ENCODE peak calls at places on chromosome 5, in ten cellular contexts. One of them, this sample, is unnamed.

GRCh38 chr5:132429451-132430440 is 60.2 kb downstream of the SLC22A5 start:
- DNase-seq in SW 1271: no peak
- DNase-seq in activated CD8-positive, alpha-beta memory T cell treated with anti-CD3 and anti-CD28 coated beads for 24 hours: peak; percentile 53
- DNase-seq in neuronal stem cell: no peak
- DNase-seq in GM20000: no peak
- DNase-seq in effector CD4-positive, alpha-beta T cell: no peak
- DNase-seq in GM10248: no peak
- DNase-seq in globus pallidus: no peak
- DNase-seq in activated CD4-positive, alpha-beta T cell treated with anti-CD3 and anti-CD28 coated beads for 4 hours: no peak
- DNase-seq in activated CD8-positive, alpha-beta T cell treated with anti-CD3 and anti-CD28 coated beads, Interleukin-2, amount 10 ng/mL, durations not matched to agents 7 days and 5 days: no peak
- DNase-seq in this sample: no peak

GRCh38 chr5:110031402-110032140 is 341.8 kb downstream of the MAN2A1 start:
- DNase-seq in activated CD8-positive, alpha-beta memory T cell treated with anti-CD3 and anti-CD28 coated beads for 24 hours: no peak
- DNase-seq in GM10248: no peak
- DNase-seq in SW 1271: no peak
- DNase-seq in globus pallidus: no peak
- DNase-seq in neuronal stem cell: no peak
- DNase-seq in effector CD4-positive, alpha-beta T cell: no peak
- DNase-seq in activated CD8-positive, alpha-beta T cell treated with anti-CD3 and anti-CD28 coated beads, Interleukin-2, amount 10 ng/mL, durations not matched to agents 7 days and 5 days: no peak
- DNase-seq in GM20000: no peak
- DNase-seq in activated CD4-positive, alpha-beta T cell treated with anti-CD3 and anti-CD28 coated beads for 4 hours: peak; percentile 8
- DNase-seq in this sample: no peak

GRCh38 chr5:180395540-180396274 is 42.6 kb upstream of the GFPT2 start:
- DNase-seq in activated CD8-positive, alpha-beta memory T cell treated with anti-CD3 and anti-CD28 coated beads for 24 hours: no peak
- DNase-seq in GM10248: no peak
- DNase-seq in effector CD4-positive, alpha-beta T cell: no peak
- DNase-seq in globus pallidus: no peak
- DNase-seq in activated CD4-positive, alpha-beta T cell treated with anti-CD3 and anti-CD28 coated beads for 4 hours: no peak
- DNase-seq in neuronal stem cell: no peak
- DNase-seq in SW 1271: no peak
- DNase-seq in GM20000: no peak
- DNase-seq in activated CD8-positive, alpha-beta T cell treated with anti-CD3 and anti-CD28 coated beads, Interleukin-2, amount 10 ng/mL, durations not matched to agents 7 days and 5 days: no peak
- DNase-seq in this sample: no peak

GRCh38 chr5:32710335-32710858 is 724 bp upstream of the NPR3 start:
- DNase-seq in SW 1271: no peak
- DNase-seq in activated CD4-positive, alpha-beta T cell treated with anti-CD3 and anti-CD28 coated beads for 4 hours: no peak
- DNase-seq in neuronal stem cell: peak; percentile 51
- DNase-seq in activated CD8-positive, alpha-beta T cell treated with anti-CD3 and anti-CD28 coated beads, Interleukin-2, amount 10 ng/mL, durations not matched to agents 7 days and 5 days: no peak
- DNase-seq in effector CD4-positive, alpha-beta T cell: no peak
- DNase-seq in GM10248: peak; percentile 32
- DNase-seq in globus pallidus: no peak
- DNase-seq in activated CD8-positive, alpha-beta memory T cell treated with anti-CD3 and anti-CD28 coated beads for 24 hours: peak; percentile 64
- DNase-seq in GM20000: peak; percentile 35
- DNase-seq in this sample: no peak

GRCh38 chr5:124289641-124290201 is 456.7 kb downstream of the ZNF608 start:
- DNase-seq in activated CD8-positive, alpha-beta T cell treated with anti-CD3 and anti-CD28 coated beads, Interleukin-2, amount 10 ng/mL, durations not matched to agents 7 days and 5 days: no peak
- DNase-seq in GM10248: no peak
- DNase-seq in activated CD8-positive, alpha-beta memory T cell treated with anti-CD3 and anti-CD28 coated beads for 24 hours: no peak
- DNase-seq in neuronal stem cell: no peak
- DNase-seq in SW 1271: no peak
- DNase-seq in activated CD4-positive, alpha-beta T cell treated with anti-CD3 and anti-CD28 coated beads for 4 hours: no peak
- DNase-seq in effector CD4-positive, alpha-beta T cell: no peak
- DNase-seq in globus pallidus: peak; percentile 66
- DNase-seq in GM20000: no peak
- DNase-seq in this sample: no peak

GRCh38 chr5:87829214-87829551 is 416.5 kb upstream of the CCNH start:
- DNase-seq in GM20000: no peak
- DNase-seq in SW 1271: no peak
- DNase-seq in globus pallidus: no peak
- DNase-seq in activated CD8-positive, alpha-beta T cell treated with anti-CD3 and anti-CD28 coated beads, Interleukin-2, amount 10 ng/mL, durations not matched to agents 7 days and 5 days: no peak
- DNase-seq in activated CD8-positive, alpha-beta memory T cell treated with anti-CD3 and anti-CD28 coated beads for 24 hours: no peak
- DNase-seq in GM10248: no peak
- DNase-seq in effector CD4-positive, alpha-beta T cell: no peak
- DNase-seq in activated CD4-positive, alpha-beta T cell treated with anti-CD3 and anti-CD28 coated beads for 4 hours: no peak
- DNase-seq in neuronal stem cell: no peak
- DNase-seq in this sample: no peak

GRCh38 chr5:14174235-14174636 is 31.1 kb downstream of the TRIO start:
- DNase-seq in neuronal stem cell: no peak
- DNase-seq in activated CD8-positive, alpha-beta memory T cell treated with anti-CD3 and anti-CD28 coated beads for 24 hours: no peak
- DNase-seq in SW 1271: no peak
- DNase-seq in effector CD4-positive, alpha-beta T cell: no peak
- DNase-seq in globus pallidus: no peak
- DNase-seq in GM10248: no peak
- DNase-seq in activated CD4-positive, alpha-beta T cell treated with anti-CD3 and anti-CD28 coated beads for 4 hours: no peak
- DNase-seq in activated CD8-positive, alpha-beta T cell treated with anti-CD3 and anti-CD28 coated beads, Interleukin-2, amount 10 ng/mL, durations not matched to agents 7 days and 5 days: no peak
- DNase-seq in GM20000: no peak
- DNase-seq in this sample: no peak

GRCh38 chr5:40755093-40755406 is 711 bp downstream of the TTC33 start:
- DNase-seq in effector CD4-positive, alpha-beta T cell: peak; percentile 51
- DNase-seq in activated CD4-positive, alpha-beta T cell treated with anti-CD3 and anti-CD28 coated beads for 4 hours: peak; percentile 62
- DNase-seq in SW 1271: peak; percentile 68
- DNase-seq in GM10248: peak; percentile 76
- DNase-seq in globus pallidus: peak; percentile 87
- DNase-seq in activated CD8-positive, alpha-beta T cell treated with anti-CD3 and anti-CD28 coated beads, Interleukin-2, amount 10 ng/mL, durations not matched to agents 7 days and 5 days: peak; percentile 76
- DNase-seq in activated CD8-positive, alpha-beta memory T cell treated with anti-CD3 and anti-CD28 coated beads for 24 hours: peak; percentile 75
- DNase-seq in GM20000: peak; percentile 81
- DNase-seq in neuronal stem cell: peak; percentile 58
- DNase-seq in this sample: no peak

GRCh38 chr5:2756211-2756746 is 4.8 kb upstream of the IRX2 start:
- DNase-seq in activated CD8-positive, alpha-beta memory T cell treated with anti-CD3 and anti-CD28 coated beads for 24 hours: no peak
- DNase-seq in SW 1271: no peak
- DNase-seq in GM10248: no peak
- DNase-seq in GM20000: no peak
- DNase-seq in activated CD8-positive, alpha-beta T cell treated with anti-CD3 and anti-CD28 coated beads, Interleukin-2, amount 10 ng/mL, durations not matched to agents 7 days and 5 days: no peak
- DNase-seq in neuronal stem cell: no peak
- DNase-seq in effector CD4-positive, alpha-beta T cell: no peak
- DNase-seq in globus pallidus: no peak
- DNase-seq in activated CD4-positive, alpha-beta T cell treated with anti-CD3 and anti-CD28 coated beads for 4 hours: no peak
- DNase-seq in this sample: no peak

GRCh38 chr5:169914766-169915165 is 65.5 kb downstream of the INSYN2B start:
- DNase-seq in activated CD4-positive, alpha-beta T cell treated with anti-CD3 and anti-CD28 coated beads for 4 hours: no peak
- DNase-seq in neuronal stem cell: peak; percentile 8
- DNase-seq in SW 1271: no peak
- DNase-seq in GM20000: no peak
- DNase-seq in globus pallidus: peak; percentile 90
- DNase-seq in effector CD4-positive, alpha-beta T cell: no peak
- DNase-seq in activated CD8-positive, alpha-beta T cell treated with anti-CD3 and anti-CD28 coated beads, Interleukin-2, amount 10 ng/mL, durations not matched to agents 7 days and 5 days: no peak
- DNase-seq in activated CD8-positive, alpha-beta memory T cell treated with anti-CD3 and anti-CD28 coated beads for 24 hours: no peak
- DNase-seq in GM10248: no peak
- DNase-seq in this sample: no peak

GRCh38 chr5:179975713-179976030 is 68.0 kb upstream of the TBC1D9B start:
- DNase-seq in neuronal stem cell: no peak
- DNase-seq in SW 1271: no peak
- DNase-seq in activated CD8-positive, alpha-beta T cell treated with anti-CD3 and anti-CD28 coated beads, Interleukin-2, amount 10 ng/mL, durations not matched to agents 7 days and 5 days: no peak
- DNase-seq in activated CD8-positive, alpha-beta memory T cell treated with anti-CD3 and anti-CD28 coated beads for 24 hours: no peak
- DNase-seq in GM20000: no peak
- DNase-seq in activated CD4-positive, alpha-beta T cell treated with anti-CD3 and anti-CD28 coated beads for 4 hours: no peak
- DNase-seq in globus pallidus: no peak
- DNase-seq in effector CD4-positive, alpha-beta T cell: no peak
- DNase-seq in GM10248: no peak
- DNase-seq in this sample: no peak

GRCh38 chr5:151855701-151856100 is 69.0 kb downstream of the GLRA1 start:
- DNase-seq in GM20000: no peak
- DNase-seq in neuronal stem cell: no peak
- DNase-seq in SW 1271: no peak
- DNase-seq in activated CD8-positive, alpha-beta T cell treated with anti-CD3 and anti-CD28 coated beads, Interleukin-2, amount 10 ng/mL, durations not matched to agents 7 days and 5 days: no peak
- DNase-seq in activated CD4-positive, alpha-beta T cell treated with anti-CD3 and anti-CD28 coated beads for 4 hours: no peak
- DNase-seq in effector CD4-positive, alpha-beta T cell: no peak
- DNase-seq in globus pallidus: no peak
- DNase-seq in activated CD8-positive, alpha-beta memory T cell treated with anti-CD3 and anti-CD28 coated beads for 24 hours: no peak
- DNase-seq in GM10248: no peak
- DNase-seq in this sample: no peak

GRCh38 chr5:29469581-29469980 is 1723.9 kb upstream of the CDH6 start:
- DNase-seq in activated CD4-positive, alpha-beta T cell treated with anti-CD3 and anti-CD28 coated beads for 4 hours: no peak
- DNase-seq in neuronal stem cell: no peak
- DNase-seq in activated CD8-positive, alpha-beta T cell treated with anti-CD3 and anti-CD28 coated beads, Interleukin-2, amount 10 ng/mL, durations not matched to agents 7 days and 5 days: no peak
- DNase-seq in GM10248: no peak
- DNase-seq in GM20000: no peak
- DNase-seq in globus pallidus: no peak
- DNase-seq in activated CD8-positive, alpha-beta memory T cell treated with anti-CD3 and anti-CD28 coated beads for 24 hours: no peak
- DNase-seq in effector CD4-positive, alpha-beta T cell: no peak
- DNase-seq in SW 1271: no peak
- DNase-seq in this sample: no peak

GRCh38 chr5:87242242-87242641 is 25.4 kb upstream of the RASA1 start:
- DNase-seq in activated CD8-positive, alpha-beta memory T cell treated with anti-CD3 and anti-CD28 coated beads for 24 hours: no peak
- DNase-seq in activated CD4-positive, alpha-beta T cell treated with anti-CD3 and anti-CD28 coated beads for 4 hours: no peak
- DNase-seq in neuronal stem cell: no peak
- DNase-seq in GM10248: no peak
- DNase-seq in SW 1271: no peak
- DNase-seq in GM20000: no peak
- DNase-seq in globus pallidus: no peak
- DNase-seq in effector CD4-positive, alpha-beta T cell: no peak
- DNase-seq in activated CD8-positive, alpha-beta T cell treated with anti-CD3 and anti-CD28 coated beads, Interleukin-2, amount 10 ng/mL, durations not matched to agents 7 days and 5 days: no peak
- DNase-seq in this sample: no peak

This sample was measured in osteocyte.